ENCODE peak calls at places on chromosomes 2 and 18, in seven cellular contexts. Z is cardiac muscle cell, R is skeletal muscle cell, M is HTR-8/SVneo, U is HEK293T, O is H7, L is GM03348. D is an unnamed sample.

GRCh38 chr2:202035089-202035940 is 1.7 kb downstream of the FZD7 start:
- DNase-seq in Z (peak; percentile 71), R (no peak), M (no peak), U (no peak), O (peak; percentile 57), L (peak; percentile 61), D (no peak)

GRCh38 chr18:35378206-35378795 is 1.2 kb upstream of the ZNF396 start:
- DNase-seq in Z (peak; percentile 25), R (no peak), M (no peak), U (no peak), O (no peak), L (peak; percentile 41), D (no peak)

GRCh38 chr2:172178035-172178434 is 75.3 kb upstream of the DLX2 start:
- DNase-seq in Z (no peak), R (no peak), M (peak; percentile 45), U (no peak), O (no peak), L (peak; percentile 21), D (no peak)

GRCh38 chr2:159903404-159904126 is 105.6 kb upstream of the CD302 start:
- DNase-seq in Z (peak; percentile 19), R (no peak), M (no peak), U (no peak), O (no peak), L (peak; percentile 35), D (peak; percentile 54)

GRCh38 chr2:20617892-20618467 is 32.9 kb downstream of the HS1BP3 start:
- DNase-seq in Z (peak; percentile 100), R (peak; percentile 100), M (peak; percentile 97), U (peak; percentile 54), O (peak; percentile 78), L (peak; percentile 97), D (no peak)

GRCh38 chr2:25268136-25268535 is 73.6 kb downstream of the DNMT3A start:
- DNase-seq in Z (no peak), R (no peak), M (no peak), U (no peak), O (no peak), L (no peak), D (no peak)

GRCh38 chr2:240178564-240178963 is 38.1 kb upstream of the OTOS start:
- DNase-seq in Z (no peak), R (no peak), M (no peak), U (no peak), O (peak; percentile 73), L (no peak), D (no peak)

GRCh38 chr2:221308507-221309054 is 263.5 kb downstream of the EPHA4 start:
- DNase-seq in Z (no peak), R (no peak), M (no peak), U (no peak), O (no peak), L (no peak), D (no peak)

GRCh38 chr2:140714586-140714985 is 1416.2 kb downstream of the LRP1B start:
- DNase-seq in Z (no peak), R (peak; percentile 25), M (no peak), U (no peak), O (no peak), L (no peak), D (no peak)

GRCh38 chr2:25072606-25073005 is 30.7 kb downstream of the EFR3B start:
- DNase-seq in Z (no peak), R (no peak), M (no peak), U (no peak), O (no peak), L (no peak), D (no peak)

GRCh38 chr2:121342751-121343150 is 57.7 kb upstream of the TFCP2L1 start:
- DNase-seq in Z (no peak), R (no peak), M (no peak), U (no peak), O (no peak), L (no peak), D (no peak)

GRCh38 chr2:144331652-144332355 is 188.1 kb downstream of the ZEB2 start:
- DNase-seq in Z (no peak), R (no peak), M (peak; percentile 41), U (no peak), O (peak; percentile 64), L (no peak), D (no peak)

GRCh38 chr2:121155502-121156056 is 129.4 kb downstream of the TFCP2L1 start:
- DNase-seq in Z (no peak), R (no peak), M (no peak), U (no peak), O (no peak), L (no peak), D (no peak)

GRCh38 chr2:157476915-157477709 is 33.2 kb upstream of the CYTIP start:
- DNase-seq in Z (no peak), R (peak; percentile 53), M (no peak), U (no peak), O (no peak), L (peak; percentile 36), D (no peak)

GRCh38 chr2:233867993-233868532 is at the start of gene MSL3B:
- DNase-seq in Z (peak; percentile 75), R (no peak), M (peak; percentile 78), U (peak; percentile 60), O (peak; percentile 90), L (peak; percentile 92), D (peak; percentile 26)

GRCh38 chr18:75694292-75694691 is 266.8 kb upstream of the SMIM21 start:
- DNase-seq in Z (no peak), R (no peak), M (no peak), U (no peak), O (no peak), L (no peak), D (no peak)

GRCh38 chr2:180938419-180938818 is 42.0 kb upstream of the UBE2E3 start:
- DNase-seq in Z (peak; percentile 85), R (peak; percentile 83), M (no peak), U (no peak), O (no peak), L (peak; percentile 16), D (no peak)

GRCh38 chr2:240793313-240794177 is 26.5 kb downstream of the KIF1A start:
- DNase-seq in Z (no peak), R (no peak), M (no peak), U (no peak), O (no peak), L (no peak), D (no peak)

GRCh38 chr18:14029512-14029911 is 102.7 kb downstream of the ZNF519 start:
- DNase-seq in Z (no peak), R (no peak), M (no peak), U (no peak), O (no peak), L (no peak), D (no peak)

GRCh38 chr2:45012733-45013132 is 3.5 kb upstream of the SIX2 start:
- DNase-seq in Z (no peak), R (no peak), M (no peak), U (no peak), O (no peak), L (no peak), D (no peak)

GRCh38 chr18:48948112-48949050 is 2.4 kb downstream of the SMAD7 start:
- DNase-seq in Z (peak; percentile 75), R (no peak), M (no peak), U (peak; percentile 57), O (peak; percentile 88), L (no peak), D (peak; percentile 41)

GRCh38 chr2:172090044-172090946 is 5.0 kb downstream of the DLX1 start:
- DNase-seq in Z (no peak), R (no peak), M (no peak), U (no peak), O (peak; percentile 85), L (no peak), D (no peak)

GRCh38 chr2:118474151-118474561 is 373.3 kb downstream of the EN1 start:
- DNase-seq in Z (no peak), R (no peak), M (no peak), U (no peak), O (peak; percentile 56), L (no peak), D (no peak)

GRCh38 chr2:194826241-194826640 is 830.8 kb upstream of the SLC39A10 start:
- DNase-seq in Z (no peak), R (peak; percentile 2), M (no peak), U (no peak), O (no peak), L (no peak), D (no peak)

GRCh38 chr18:34929336-34929780 is 111.9 kb upstream of the MAPRE2 start:
- DNase-seq in Z (peak; percentile 64), R (peak; percentile 56), M (peak; percentile 18), U (no peak), O (no peak), L (no peak), D (no peak)

GRCh38 chr2:183204397-183204796 is 80.2 kb downstream of the NUP35 start:
- DNase-seq in Z (no peak), R (no peak), M (no peak), U (no peak), O (no peak), L (no peak), D (no peak)

GRCh38 chr2:64837116-64837704 is 152.0 kb upstream of the SLC1A4 start:
- DNase-seq in Z (peak; percentile 38), R (peak; percentile 61), M (no peak), U (no peak), O (no peak), L (no peak), D (no peak)

GRCh38 chr2:119283873-119284331 is 60.3 kb downstream of the STEAP3 start:
- DNase-seq in Z (peak; percentile 61), R (peak; percentile 73), M (peak; percentile 12), U (no peak), O (no peak), L (peak; percentile 93), D (no peak)

GRCh38 chr2:1811971-1812350 is 67.6 kb upstream of the PXDN start:
- DNase-seq in Z (no peak), R (no peak), M (no peak), U (no peak), O (no peak), L (no peak), D (no peak)

GRCh38 chr18:10055125-10055750 is 141.4 kb downstream of the VAPA start:
- DNase-seq in Z (no peak), R (no peak), M (no peak), U (no peak), O (no peak), L (no peak), D (no peak)

GRCh38 chr2:223041527-223042109 is 10.4 kb upstream of the KCNE4 start:
- DNase-seq in Z (peak; percentile 95), R (peak; percentile 99), M (peak; percentile 87), U (peak; percentile 75), O (no peak), L (peak; percentile 92), D (no peak)

GRCh38 chr2:157559061-157559460 is 69.6 kb downstream of the ACVR1C start:
- DNase-seq in Z (no peak), R (no peak), M (no peak), U (no peak), O (no peak), L (no peak), D (no peak)

GRCh38 chr2:219041252-219041651 is at the start of gene CFAP65:
- DNase-seq in Z (peak; percentile 74), R (peak; percentile 15), M (no peak), U (no peak), O (peak; percentile 88), L (peak; percentile 80), D (no peak)

GRCh38 chr18:30034818-30035217 is 1007.7 kb downstream of the DSC3 start:
- DNase-seq in Z (no peak), R (no peak), M (no peak), U (no peak), O (no peak), L (no peak), D (no peak)

GRCh38 chr2:120105360-120105759 is 92.5 kb downstream of the EPB41L5 start:
- DNase-seq in Z (no peak), R (no peak), M (no peak), U (no peak), O (no peak), L (no peak), D (no peak)

GRCh38 chr2:186256540-186256939 is 229.5 kb upstream of the ZC3H15 start:
- DNase-seq in Z (peak; percentile 55), R (peak; percentile 14), M (peak; percentile 30), U (peak; percentile 19), O (no peak), L (peak; percentile 42), D (no peak)

D was measured in T-helper 22 cell.